ENCODE peak calls at places on chromosomes 12 and 14, in five cellular contexts. S is fibroblast of the aortic adventitia, W is thoracic aorta, R is GM12878, U is Daoy. V is an unnamed sample.

GRCh38 chr14:63517354-63517753 is 25.8 kb downstream of the PPP2R5E start:
- DNase-seq in R (no peak), U (no peak), S (no peak), W (no peak), V (no peak)

GRCh38 chr12:130992448-130992847 is 38.7 kb downstream of the ADGRD1 start:
- DNase-seq in R (no peak), W (no peak), U (no peak), S (no peak), V (no peak)

GRCh38 chr12:857611-858010 is 91.9 kb downstream of the RAD52 start:
- DNase-seq in R (no peak), U (peak), S (peak), W (no peak), V (no peak)

GRCh38 chr12:98896938-98897337 is 251.8 kb downstream of the APAF1 start:
- DNase-seq in R (no peak), U (peak), S (peak), W (no peak), V (no peak)

GRCh38 chr12:102760322-102760721 is 156.7 kb downstream of the PAH start:
- DNase-seq in R (no peak), W (no peak), S (no peak), U (no peak), V (no peak)

GRCh38 chr12:69095765-69096477 is 143.4 kb upstream of the CPSF6 start:
- DNase-seq in U (peak), R (no peak), W (no peak), S (peak), V (no peak)

GRCh38 chr12:72271401-72271740 is 799 bp upstream of the TRHDE start:
- DNase-seq in R (no peak), U (peak), S (no peak), W (no peak), V (peak)

GRCh38 chr12:104172564-104172935 is 34.5 kb upstream of the NFYB start:
- DNase-seq in R (no peak), U (no peak), W (no peak), S (no peak), V (no peak)

GRCh38 chr14:73503648-73504047 is 12.9 kb downstream of the RIOX1 start:
- DNase-seq in R (peak), U (peak), W (no peak), S (no peak), V (no peak)

GRCh38 chr12:29314421-29314820 is 66.6 kb downstream of the ERGIC2 start:
- DNase-seq in S (no peak), W (no peak), U (no peak), R (no peak), V (no peak)

V was measured in chondrocyte.